ENCODE peak calls at places on chromosomes 11 and 22, in seven cellular contexts. One of them, this sample, is unnamed.

GRCh38 chr11:104136861-104137260 is 27.1 kb downstream of the PDGFD start:
- DNase-seq in T1000: no peak
- DNase-seq in activated CD4-positive, alpha-beta T cell treated with anti-CD3 and anti-CD28 coated beads, Interleukin-2, amount 10 ng/mL, durations not matched to agents 7 days and 5 days: no peak
- DNase-seq in SJSA1: no peak
- DNase-seq in naive thymus-derived CD4-positive, alpha-beta T cell: no peak
- DNase-seq in GM04503: no peak
- DNase-seq in NCI-H460: no peak
- DNase-seq in this sample: no peak

GRCh38 chr22:33302049-33302545 is 243.9 kb upstream of the SYN3 start:
- DNase-seq in SJSA1: peak
- DNase-seq in T1000: peak
- DNase-seq in naive thymus-derived CD4-positive, alpha-beta T cell: no peak
- DNase-seq in GM04503: no peak
- DNase-seq in NCI-H460: peak
- DNase-seq in activated CD4-positive, alpha-beta T cell treated with anti-CD3 and anti-CD28 coated beads, Interleukin-2, amount 10 ng/mL, durations not matched to agents 7 days and 5 days: peak
- DNase-seq in this sample: peak

GRCh38 chr11:6474806-6475500 is 1.2 kb upstream of the TRIM3 start:
- DNase-seq in SJSA1: no peak
- DNase-seq in NCI-H460: no peak
- DNase-seq in T1000: no peak
- DNase-seq in GM04503: no peak
- DNase-seq in naive thymus-derived CD4-positive, alpha-beta T cell: no peak
- DNase-seq in activated CD4-positive, alpha-beta T cell treated with anti-CD3 and anti-CD28 coated beads, Interleukin-2, amount 10 ng/mL, durations not matched to agents 7 days and 5 days: no peak
- DNase-seq in this sample: no peak

GRCh38 chr11:95442531-95443050 is 211.6 kb upstream of the SESN3 start:
- DNase-seq in GM04503: no peak
- DNase-seq in naive thymus-derived CD4-positive, alpha-beta T cell: no peak
- DNase-seq in SJSA1: no peak
- DNase-seq in activated CD4-positive, alpha-beta T cell treated with anti-CD3 and anti-CD28 coated beads, Interleukin-2, amount 10 ng/mL, durations not matched to agents 7 days and 5 days: no peak
- DNase-seq in T1000: no peak
- DNase-seq in NCI-H460: no peak
- DNase-seq in this sample: no peak

GRCh38 chr11:110519816-110520215 is 90.1 kb downstream of the FDX1 start:
- DNase-seq in SJSA1: no peak
- DNase-seq in naive thymus-derived CD4-positive, alpha-beta T cell: no peak
- DNase-seq in NCI-H460: no peak
- DNase-seq in activated CD4-positive, alpha-beta T cell treated with anti-CD3 and anti-CD28 coated beads, Interleukin-2, amount 10 ng/mL, durations not matched to agents 7 days and 5 days: no peak
- DNase-seq in T1000: no peak
- DNase-seq in GM04503: peak
- DNase-seq in this sample: no peak

GRCh38 chr11:76120513-76121081 is 85.7 kb downstream of the WNT11 start:
- DNase-seq in SJSA1: no peak
- DNase-seq in NCI-H460: no peak
- DNase-seq in GM04503: no peak
- DNase-seq in T1000: no peak
- DNase-seq in activated CD4-positive, alpha-beta T cell treated with anti-CD3 and anti-CD28 coated beads, Interleukin-2, amount 10 ng/mL, durations not matched to agents 7 days and 5 days: no peak
- DNase-seq in naive thymus-derived CD4-positive, alpha-beta T cell: no peak
- DNase-seq in this sample: no peak

GRCh38 chr11:105767945-105768344 is 158.1 kb downstream of the GRIA4 start:
- DNase-seq in activated CD4-positive, alpha-beta T cell treated with anti-CD3 and anti-CD28 coated beads, Interleukin-2, amount 10 ng/mL, durations not matched to agents 7 days and 5 days: no peak
- DNase-seq in SJSA1: no peak
- DNase-seq in T1000: no peak
- DNase-seq in GM04503: no peak
- DNase-seq in NCI-H460: no peak
- DNase-seq in naive thymus-derived CD4-positive, alpha-beta T cell: no peak
- DNase-seq in this sample: no peak

GRCh38 chr22:23182289-23183106 is 2.2 kb downstream of the BCR start:
- DNase-seq in NCI-H460: no peak
- DNase-seq in naive thymus-derived CD4-positive, alpha-beta T cell: peak
- DNase-seq in T1000: no peak
- DNase-seq in SJSA1: no peak
- DNase-seq in GM04503: no peak
- DNase-seq in activated CD4-positive, alpha-beta T cell treated with anti-CD3 and anti-CD28 coated beads, Interleukin-2, amount 10 ng/mL, durations not matched to agents 7 days and 5 days: peak
- DNase-seq in this sample: peak

GRCh38 chr22:23155831-23156230 is 10.6 kb downstream of the RAB36 start:
- DNase-seq in T1000: no peak
- DNase-seq in naive thymus-derived CD4-positive, alpha-beta T cell: no peak
- DNase-seq in activated CD4-positive, alpha-beta T cell treated with anti-CD3 and anti-CD28 coated beads, Interleukin-2, amount 10 ng/mL, durations not matched to agents 7 days and 5 days: no peak
- DNase-seq in GM04503: no peak
- DNase-seq in NCI-H460: no peak
- DNase-seq in SJSA1: no peak
- DNase-seq in this sample: no peak